ENCODE peak calls at places on chromosomes 12 and 14, in seven cellular contexts. Y, N, A, D, F, X and V are unnamed samples.

GRCh38 chr12:11174022-11174421 is 3.0 kb downstream of the SMIM10L1 start:
- DNase-seq in F (no peak), Y (no peak), N (no peak), A (no peak), D (no peak), X (no peak), V (no peak)

GRCh38 chr14:73722581-73722980 is 8.4 kb upstream of the PNMA1 start:
- DNase-seq in D (no peak), Y (no peak), N (no peak), A (no peak), X (no peak), F (no peak), V (no peak)

GRCh38 chr14:74444866-74445265 is 18.9 kb upstream of the SYNDIG1L start:
- DNase-seq in X (no peak), N (no peak), F (no peak), D (no peak), Y (no peak), A (peak), V (no peak)

GRCh38 chr14:80447396-80447795 is 236.1 kb upstream of the DIO2 start:
- DNase-seq in Y (no peak), A (no peak), N (no peak), F (no peak), D (no peak), X (no peak), V (peak)

GRCh38 chr14:35369701-35370191 is 34.8 kb downstream of the NFKBIA start:
- DNase-seq in N (peak), F (no peak), A (no peak), D (peak), X (no peak), Y (no peak), V (no peak)

GRCh38 chr12:106112094-106112822 is 26.5 kb downstream of the NUAK1 start:
- DNase-seq in N (no peak), X (no peak), F (no peak), D (peak), Y (no peak), A (no peak), V (no peak)

GRCh38 chr12:78470354-78471195 is 394.0 kb upstream of the SYT1 start:
- DNase-seq in F (no peak), N (peak), X (no peak), A (peak), Y (no peak), D (peak), V (peak)

GRCh38 chr14:78164226-78164853 is 5.8 kb upstream of the NRXN3 start:
- DNase-seq in X (no peak), D (no peak), F (no peak), Y (peak), N (peak), A (peak), V (no peak)

GRCh38 chr12:101743724-101744472 is 4.6 kb upstream of the SYCP3 start:
- DNase-seq in F (no peak), A (no peak), D (no peak), N (no peak), X (no peak), Y (no peak), V (no peak)

GRCh38 chr12:112169086-112169872 is 43.9 kb downstream of the TRAFD1 start:
- DNase-seq in F (no peak), D (no peak), X (no peak), A (no peak), Y (no peak), N (no peak), V (no peak)

GRCh38 chr12:85468356-85469157 is 188.5 kb downstream of the ALX1 start:
- DNase-seq in Y (peak), N (peak), A (peak), X (no peak), F (peak), D (peak), V (peak)

GRCh38 chr12:121807656-121808347 is 4.0 kb downstream of the SETD1B start:
- DNase-seq in N (no peak), D (no peak), F (no peak), X (no peak), Y (no peak), A (no peak), V (no peak)

GRCh38 chr12:94956936-94957464 is 46.5 kb downstream of the NDUFA12 start:
- DNase-seq in F (no peak), D (no peak), N (no peak), X (no peak), A (no peak), Y (no peak), V (peak)

GRCh38 chr12:68078737-68079136 is 80.8 kb downstream of the IFNG start:
- DNase-seq in D (no peak), F (no peak), A (no peak), X (no peak), N (no peak), Y (no peak), V (no peak)

GRCh38 chr12:104410786-104411185 is 46.0 kb upstream of the CHST11 start:
- DNase-seq in Y (no peak), A (no peak), X (no peak), N (no peak), D (no peak), F (no peak), V (no peak)

GRCh38 chr12:96404683-96405082 is 4.4 kb upstream of the CDK17 start:
- DNase-seq in D (no peak), Y (no peak), N (no peak), X (no peak), F (no peak), A (no peak), V (peak)

GRCh38 chr14:97381309-97381708 is 584.1 kb downstream of the VRK1 start:
- DNase-seq in D (no peak), Y (no peak), F (no peak), N (no peak), A (no peak), X (no peak), V (no peak)

GRCh38 chr14:69059658-69060648 is 80.9 kb upstream of the ACTN1 start:
- DNase-seq in X (no peak), A (no peak), N (peak), D (no peak), Y (peak), F (peak), V (peak)

GRCh38 chr12:77402726-77403125 is 337.4 kb upstream of the E2F7 start:
- DNase-seq in N (no peak), A (no peak), D (no peak), Y (no peak), F (no peak), X (no peak), V (peak)

GRCh38 chr12:130127527-130127908 is 34.7 kb upstream of the FZD10 start:
- DNase-seq in D (no peak), X (no peak), N (peak), Y (peak), A (no peak), F (no peak), V (no peak)

GRCh38 chr12:56916996-56917333 is 17.2 kb downstream of the SDR9C7 start:
- DNase-seq in N (no peak), A (no peak), X (no peak), D (no peak), F (no peak), Y (no peak), V (no peak)

GRCh38 chr12:44582521-44582920 is 293.6 kb downstream of the NELL2 start:
- DNase-seq in X (no peak), F (no peak), D (no peak), A (no peak), Y (no peak), N (no peak), V (no peak)

GRCh38 chr14:75711796-75712211 is 50.8 kb downstream of the TTLL5 start:
- DNase-seq in N (peak), A (peak), D (peak), F (peak), X (no peak), Y (peak), V (peak)

GRCh38 chr12:129467749-129468148 is 436.1 kb downstream of the TMEM132D start:
- DNase-seq in D (no peak), N (no peak), F (no peak), A (no peak), Y (no peak), X (no peak), V (no peak)

GRCh38 chr14:99744199-99744872 is 48.9 kb upstream of the EML1 start:
- DNase-seq in X (no peak), Y (no peak), A (peak), D (no peak), N (no peak), F (no peak), V (no peak)

GRCh38 chr14:80585506-80585835 is 356.1 kb downstream of the CEP128 start:
- DNase-seq in Y (no peak), N (no peak), F (no peak), D (no peak), A (no peak), X (no peak), V (no peak)

GRCh38 chr14:70642313-70643235 is 858 bp downstream of the TTC9 start:
- DNase-seq in A (peak), F (no peak), X (no peak), N (no peak), D (no peak), Y (no peak), V (no peak)

GRCh38 chr14:88961214-88961613 is 136.8 kb downstream of the TTC8 start:
- DNase-seq in A (no peak), N (no peak), Y (no peak), F (no peak), D (no peak), X (no peak), V (no peak)

GRCh38 chr14:75443203-75443969 is 15.6 kb downstream of the JDP2 start:
- DNase-seq in N (no peak), F (no peak), X (no peak), A (no peak), Y (no peak), D (no peak), V (no peak)

GRCh38 chr12:25829192-25829591 is 129.3 kb upstream of the RASSF8 start:
- DNase-seq in F (peak), N (peak), X (no peak), D (peak), Y (peak), A (no peak), V (peak)

GRCh38 chr12:63294327-63294632 is 143.3 kb upstream of the AVPR1A start:
- DNase-seq in D (no peak), F (no peak), A (no peak), N (peak), Y (no peak), X (no peak), V (peak)

GRCh38 chr12:68113644-68114043 is 45.9 kb downstream of the IFNG start:
- DNase-seq in N (peak), F (no peak), Y (no peak), X (no peak), D (no peak), A (peak), V (no peak)

GRCh38 chr12:46562625-46563228 is 190.2 kb upstream of the SLC38A2 start:
- DNase-seq in N (peak), X (peak), Y (peak), A (no peak), D (peak), F (no peak), V (peak)

GRCh38 chr14:88919502-88919901 is 95.1 kb downstream of the TTC8 start:
- DNase-seq in N (peak), X (no peak), Y (no peak), F (no peak), D (no peak), A (no peak), V (no peak)

GRCh38 chr14:31194661-31195060 is 12.9 kb downstream of the HECTD1 start:
- DNase-seq in A (no peak), D (no peak), Y (no peak), F (no peak), X (no peak), N (no peak), V (peak)

GRCh38 chr14:33782923-33783322 is 168.0 kb downstream of the EGLN3 start:
- DNase-seq in D (no peak), X (no peak), A (no peak), F (no peak), Y (no peak), N (no peak), V (no peak)

GRCh38 chr12:6193853-6194815 is 6.1 kb upstream of the CD9 start:
- DNase-seq in X (no peak), Y (no peak), A (peak), D (no peak), F (no peak), N (peak), V (no peak)

GRCh38 chr12:3036901-3037600 is 40.1 kb upstream of the TSPAN9 start:
- DNase-seq in N (no peak), A (no peak), D (no peak), X (no peak), F (no peak), Y (no peak), V (no peak)

GRCh38 chr12:3038166-3038565 is 39.0 kb upstream of the TSPAN9 start:
- DNase-seq in A (no peak), X (no peak), Y (no peak), D (no peak), N (no peak), F (no peak), V (no peak)

GRCh38 chr12:3035171-3035570 is 42.0 kb upstream of the TSPAN9 start:
- DNase-seq in X (no peak), A (no peak), N (no peak), Y (no peak), F (no peak), D (no peak), V (peak)

GRCh38 chr12:3034067-3034750 is 43.0 kb upstream of the TSPAN9 start:
- DNase-seq in Y (peak), F (peak), A (peak), X (peak), D (no peak), N (peak), V (peak)

DNA sequence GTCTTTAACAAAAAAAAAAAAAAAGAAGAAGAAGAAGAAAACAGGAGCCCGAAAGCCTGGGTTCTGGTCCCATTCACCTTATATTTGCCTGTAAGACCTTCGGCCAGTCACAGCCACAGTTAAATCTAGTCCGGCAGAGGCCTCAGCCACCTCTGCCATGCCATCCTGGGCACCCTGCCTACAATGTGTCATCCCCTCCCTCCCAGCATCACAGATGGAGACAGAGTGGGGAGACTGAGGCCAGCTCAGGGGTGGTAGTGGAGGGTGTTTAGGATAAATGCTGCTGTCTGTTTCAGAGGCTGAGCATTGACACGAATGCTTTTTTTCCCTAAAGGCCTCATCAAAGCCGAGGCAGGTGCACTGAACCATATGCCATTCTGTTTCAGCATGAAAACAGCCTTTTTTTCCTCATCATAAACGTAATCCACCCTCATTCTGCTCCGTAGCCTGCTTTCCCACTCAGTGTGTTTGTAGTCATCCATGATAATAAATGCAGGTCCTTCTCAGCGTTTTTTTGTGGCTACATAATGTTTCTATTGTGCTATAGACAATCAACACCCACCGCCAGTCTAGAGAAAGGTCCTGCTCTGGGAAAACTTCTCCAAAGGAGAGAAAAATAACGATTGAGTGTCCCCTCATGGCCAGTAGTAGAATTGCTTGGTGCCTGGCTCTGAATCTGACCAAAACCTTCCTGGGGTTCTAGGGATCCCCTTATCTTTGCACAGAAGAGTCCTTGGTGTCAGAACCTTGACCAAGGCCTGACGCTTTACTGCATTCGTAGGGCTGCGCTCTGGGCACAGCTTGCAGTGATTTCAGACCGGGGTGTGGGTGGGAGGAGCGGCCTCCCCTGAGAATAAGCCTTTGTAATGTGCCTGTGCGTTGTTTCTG is 41.1 kb upstream of the TSPAN9 start:
- DNase-seq in X (no peak), F (no peak), Y (no peak), D (no peak), N (no peak), A (peak), V (no peak)
- TF ChIP-seq CTCF in X (peak), F (peak), Y (no peak), D (no peak), N (no peak), A (peak), V (peak)

DNA sequence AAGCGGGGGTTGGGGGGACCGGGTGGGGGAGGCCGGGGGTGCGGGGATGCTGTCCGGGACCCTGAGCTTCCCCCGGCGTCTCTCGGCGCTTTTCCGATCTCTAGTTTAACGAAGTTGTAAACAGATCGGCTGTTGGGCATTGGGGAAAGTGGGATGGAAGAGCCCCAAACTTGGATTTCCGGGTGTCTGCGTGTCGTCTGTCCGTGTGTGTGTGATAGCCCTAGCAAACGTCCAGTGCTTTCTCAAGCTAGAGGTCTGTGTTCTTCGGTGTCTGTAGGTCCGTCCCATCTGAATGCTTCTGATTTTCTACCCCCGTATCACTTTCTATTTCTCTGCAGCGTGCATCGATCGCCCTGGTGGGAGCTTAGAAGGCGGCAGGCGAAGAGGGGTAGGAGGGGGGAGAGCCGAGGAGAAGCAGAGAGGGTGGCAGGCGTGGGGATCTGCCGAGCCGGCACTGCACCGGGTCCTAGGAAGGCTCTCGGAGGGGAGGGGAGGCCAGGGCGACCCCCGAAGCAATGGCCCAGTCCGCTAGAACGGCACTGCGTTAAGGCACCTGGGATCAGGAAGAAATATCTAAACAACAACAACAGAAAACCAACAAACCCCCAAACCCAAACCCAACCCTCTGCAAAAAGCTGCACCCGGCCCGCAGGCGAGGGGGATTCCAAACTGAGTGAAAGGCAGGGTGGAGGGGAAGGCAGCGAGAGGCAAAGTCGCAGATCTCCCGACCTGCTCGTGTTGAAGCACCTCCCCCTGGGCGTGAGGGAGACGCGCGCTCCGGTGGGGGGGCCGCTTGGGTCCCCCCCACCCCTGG is 1.0 kb downstream of the KCNA1 start:
- DNase-seq in D (no peak), A (peak), N (no peak), X (no peak), F (no peak), Y (no peak), V (no peak)
- H3K4me3 ChIP-seq in D (peak), A (peak), N (no peak), X (no peak), F (peak), Y (peak), V (peak)

DNA sequence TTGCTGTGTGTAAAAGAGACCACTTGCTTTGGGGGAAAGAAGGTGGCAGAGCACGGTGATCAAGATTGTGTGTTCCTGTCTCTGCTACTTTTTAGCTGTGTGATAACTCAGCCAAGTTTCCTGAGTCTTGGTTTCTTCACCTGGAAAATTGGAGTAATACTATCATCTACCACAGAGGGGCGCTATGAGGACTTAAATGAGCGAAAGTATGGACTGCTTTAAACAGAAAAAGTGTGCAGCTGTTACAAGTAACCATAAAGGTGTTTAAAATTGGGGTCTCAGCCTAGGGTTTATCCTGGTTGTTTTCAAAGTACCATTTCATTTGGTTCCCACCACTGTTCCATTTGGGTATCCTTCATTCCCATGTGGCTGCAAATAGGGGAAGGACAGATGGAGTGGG is 65.9 kb upstream of the WSCD2 start:
- DNase-seq in F (no peak), D (no peak), Y (no peak), A (peak), X (no peak), N (peak), V (no peak)
- TF ChIP-seq CTCF in F (peak), D (no peak), Y (no peak), A (peak), X (no peak), N (no peak), V (peak)

GRCh38 chr12:38144049-38144448 is 172.5 kb upstream of the ALG10B start:
- DNase-seq in A (no peak), D (no peak), Y (no peak), N (no peak), X (no peak), F (no peak), V (no peak)
- H3K4me3 ChIP-seq in A (no peak), D (no peak), Y (no peak), N (no peak), X (no peak), F (no peak), V (no peak)

GRCh38 chr14:29462271-29462670 is 465.4 kb downstream of the PRKD1 start:
- DNase-seq in X (no peak), Y (no peak), N (no peak), F (no peak), A (no peak), D (no peak), V (no peak)
- TF ChIP-seq CTCF in X (no peak), Y (no peak), N (no peak), F (no peak), A (no peak), D (no peak), V (no peak)

GRCh38 chr12:109112720-109113465 is 3.5 kb upstream of the ACACB start:
- DNase-seq in F (no peak), Y (no peak), N (no peak), D (no peak), A (no peak), X (no peak), V (no peak)

GRCh38 chr12:109113661-109114321 is 2.6 kb upstream of the ACACB start:
- DNase-seq in A (no peak), D (no peak), Y (peak), X (no peak), N (no peak), F (no peak), V (no peak)

GRCh38 chr12:109114644-109115043 is 1.7 kb upstream of the ACACB start:
- DNase-seq in D (no peak), N (no peak), Y (no peak), X (no peak), A (no peak), F (no peak), V (no peak)

GRCh38 chr12:109109756-109110350 is 6.5 kb upstream of the ACACB start:
- DNase-seq in X (no peak), A (no peak), N (no peak), Y (no peak), F (no peak), D (no peak), V (no peak)

GRCh38 chr12:109111775-109112491 is 4.5 kb upstream of the ACACB start:
- DNase-seq in X (no peak), A (peak), D (peak), Y (peak), F (no peak), N (peak), V (peak)
- H3K4me3 ChIP-seq in X (no peak), A (peak), D (peak), Y (peak), F (peak), N (peak), V (peak)

GRCh38 chr12:114343585-114343984 is 62.4 kb downstream of the TBX5 start:
- DNase-seq in F (no peak), A (no peak), N (no peak), Y (no peak), X (no peak), D (no peak), V (no peak)
- TF ChIP-seq CTCF in F (no peak), A (no peak), N (no peak), Y (no peak), X (no peak), D (no peak), V (no peak)